ENCODE peak calls at places on chromosome 7, in five cellular contexts. K is hypothalamus, V is lung microvascular endothelial cell, N is colonic mucosa, H is endodermal cell. Y is an unnamed sample.

GRCh38 chr7:124462249-124462648 is 303.3 kb downstream of the GPR37 start:
- DNase-seq in K (no peak), H (no peak), N (no peak), V (no peak), Y (no peak)

GRCh38 chr7:2805213-2806003 is 38.7 kb downstream of the GNA12 start:
- DNase-seq in H (peak; percentile 20), K (no peak), V (no peak), N (no peak), Y (peak; percentile 58)

GRCh38 chr7:92634924-92635519 is 44.8 kb upstream of the FAM133B start:
- DNase-seq in K (no peak), N (peak; percentile 37), H (no peak), V (peak; percentile 90), Y (no peak)

GRCh38 chr7:77797734-77798393 is 370 bp downstream of the TMEM60 start:
- DNase-seq in N (no peak), K (no peak), H (peak; percentile 48), V (no peak), Y (peak; percentile 54)

GRCh38 chr7:79217468-79217867 is 236.0 kb downstream of the MAGI2 start:
- DNase-seq in K (no peak), N (no peak), H (no peak), V (peak; percentile 3), Y (no peak)

GRCh38 chr7:2214636-2215035 is 18.1 kb downstream of the MAD1L1 start:
- DNase-seq in N (no peak), H (no peak), K (no peak), V (no peak), Y (no peak)

GRCh38 chr7:144513332-144513731 is 109.8 kb upstream of the NOBOX start:
- DNase-seq in H (no peak), V (peak; percentile 56), N (no peak), K (no peak), Y (no peak)

GRCh38 chr7:44959956-44960640 is 18.7 kb downstream of the MYO1G start:
- DNase-seq in N (no peak), K (no peak), H (no peak), V (no peak), Y (no peak)

GRCh38 chr7:19522486-19522885 is 186.4 kb downstream of the POLR1F start:
- DNase-seq in H (no peak), V (no peak), N (no peak), K (no peak), Y (no peak)

GRCh38 chr7:18828333-18829100 is 288.9 kb downstream of the TWIST1 start:
- DNase-seq in V (no peak), K (no peak), H (no peak), N (peak; percentile 28), Y (no peak)

GRCh38 chr7:69708857-69709256 is 110.6 kb downstream of the AUTS2 start:
- DNase-seq in K (no peak), V (no peak), H (peak; percentile 57), N (no peak), Y (peak; percentile 22)

GRCh38 chr7:20738517-20739481 is 47.9 kb downstream of the SP8 start:
- DNase-seq in V (no peak), H (no peak), K (no peak), N (no peak), Y (no peak)

GRCh38 chr7:67364441-67365017 is 367.9 kb downstream of the TYW1 start:
- DNase-seq in V (no peak), N (no peak), K (no peak), H (peak; percentile 67), Y (no peak)

GRCh38 chr7:64999165-65000004 is 7.1 kb downstream of the ERV3-1 start:
- DNase-seq in K (no peak), N (no peak), V (peak; percentile 97), H (no peak), Y (peak; percentile 33)

GRCh38 chr7:98232799-98233198 is 19.2 kb downstream of the TECPR1 start:
- DNase-seq in V (no peak), N (no peak), K (no peak), H (no peak), Y (no peak)

GRCh38 chr7:64574481-64575159 is 11.7 kb upstream of the ZNF680 start:
- DNase-seq in K (no peak), H (no peak), V (peak; percentile 56), N (peak; percentile 22), Y (peak; percentile 80)

GRCh38 chr7:76268376-76268775 is 34.1 kb upstream of the HSPB1 start:
- DNase-seq in H (no peak), K (no peak), N (no peak), V (no peak), Y (no peak)

GRCh38 chr7:20085086-20085485 is 132.1 kb downstream of the MACC1 start:
- DNase-seq in K (no peak), V (no peak), H (no peak), N (no peak), Y (no peak)

GRCh38 chr7:138064856-138065357 is 11.4 kb upstream of the AKR1D1 start:
- DNase-seq in N (no peak), V (no peak), H (peak; percentile 47), K (no peak), Y (no peak)